ENCODE peak calls at places on chromosomes 16 and 17, in ten cellular contexts. Z is BE2C, L is heart right ventricle, X is choroid plexus epithelial cell, Y is fibroblast of lung, N is cardiac fibroblast, B is psoas muscle, Q is left lung, D is HFF-Myc, F is thyroid gland. I is an unnamed sample.

GRCh38 chr16:53506254-53506653 is 3.2 kb upstream of the AKTIP start:
- DNase-seq in B (no peak), Y (no peak), L (no peak), D (no peak), N (no peak), X (no peak), F (no peak), Q (no peak), Z (no peak), I (no peak)

GRCh38 chr16:76052725-76053124 is 224.5 kb upstream of the CNTNAP4 start:
- DNase-seq in Y (no peak), F (no peak), L (no peak), B (no peak), X (no peak), N (no peak), D (no peak), Q (no peak), Z (no peak), I (no peak)

GRCh38 chr17:80175411-80175810 is 5.6 kb downstream of the CARD14 start:
- DNase-seq in D (no peak), X (no peak), Q (no peak), N (peak; percentile 36), Z (no peak), F (no peak), L (no peak), Y (peak; percentile 16), B (no peak), I (peak; percentile 23)

GRCh38 chr17:21452377-21453143 is 76.4 kb downstream of the KCNJ12 start:
- DNase-seq in X (peak; percentile 89), Z (no peak), Y (peak; percentile 68), F (peak; percentile 56), Q (peak; percentile 62), N (peak; percentile 84), L (peak; percentile 40), B (peak; percentile 74), D (peak; percentile 43), I (peak; percentile 73)

GRCh38 chr16:12120331-12120981 is 143.9 kb downstream of the SNX29 start:
- DNase-seq in N (peak; percentile 74), X (peak; percentile 72), Y (peak; percentile 70), Q (no peak), F (no peak), Z (peak; percentile 76), B (no peak), L (no peak), D (no peak), I (peak; percentile 88)

GRCh38 chr17:51346218-51346982 is 86.1 kb downstream of the UTP18 start:
- DNase-seq in Z (no peak), Y (no peak), F (no peak), L (no peak), N (no peak), Q (no peak), X (no peak), B (no peak), D (no peak), I (no peak)

GRCh38 chr17:46020023-46020735 is 21.1 kb downstream of the STH start:
- DNase-seq in F (no peak), B (no peak), L (no peak), N (no peak), Z (no peak), Q (no peak), Y (no peak), D (no peak), X (no peak), I (no peak)

GRCh38 chr16:56478228-56479049 is 27.1 kb downstream of the OGFOD1 start:
- DNase-seq in D (no peak), F (no peak), Z (no peak), Y (no peak), N (no peak), B (no peak), X (peak; percentile 34), Q (no peak), L (no peak), I (peak; percentile 42)

GRCh38 chr16:166375-167116 is 768 bp downstream of the HBM start:
- DNase-seq in Y (no peak), D (no peak), Q (no peak), X (no peak), L (no peak), Z (no peak), F (no peak), N (no peak), B (no peak), I (no peak)

GRCh38 chr17:77281904-77282367 is 141.2 kb downstream of the SEC14L1 start:
- DNase-seq in Z (no peak), N (peak; percentile 57), Q (no peak), L (no peak), D (no peak), X (no peak), F (peak; percentile 41), Y (no peak), B (no peak), I (no peak)

GRCh38 chr17:77280304-77280910 is 139.6 kb downstream of the SEC14L1 start:
- DNase-seq in N (peak; percentile 89), D (no peak), Y (peak; percentile 88), X (no peak), Z (no peak), Q (no peak), F (no peak), B (no peak), L (no peak), I (peak; percentile 95)

GRCh38 chr17:77282524-77283515 is 142.1 kb downstream of the SEC14L1 start:
- DNase-seq in B (no peak), N (peak; percentile 88), L (no peak), Y (peak; percentile 82), Q (peak; percentile 71), F (peak; percentile 80), X (no peak), D (no peak), Z (peak; percentile 54), I (no peak)

GRCh38 chr17:77281024-77281903 is 140.5 kb downstream of the SEC14L1 start:
- DNase-seq in Y (peak; percentile 45), X (no peak), N (peak; percentile 65), L (peak; percentile 39), Z (peak; percentile 75), F (peak; percentile 69), B (peak; percentile 72), D (no peak), Q (peak; percentile 57), I (peak; percentile 60)

DNA sequence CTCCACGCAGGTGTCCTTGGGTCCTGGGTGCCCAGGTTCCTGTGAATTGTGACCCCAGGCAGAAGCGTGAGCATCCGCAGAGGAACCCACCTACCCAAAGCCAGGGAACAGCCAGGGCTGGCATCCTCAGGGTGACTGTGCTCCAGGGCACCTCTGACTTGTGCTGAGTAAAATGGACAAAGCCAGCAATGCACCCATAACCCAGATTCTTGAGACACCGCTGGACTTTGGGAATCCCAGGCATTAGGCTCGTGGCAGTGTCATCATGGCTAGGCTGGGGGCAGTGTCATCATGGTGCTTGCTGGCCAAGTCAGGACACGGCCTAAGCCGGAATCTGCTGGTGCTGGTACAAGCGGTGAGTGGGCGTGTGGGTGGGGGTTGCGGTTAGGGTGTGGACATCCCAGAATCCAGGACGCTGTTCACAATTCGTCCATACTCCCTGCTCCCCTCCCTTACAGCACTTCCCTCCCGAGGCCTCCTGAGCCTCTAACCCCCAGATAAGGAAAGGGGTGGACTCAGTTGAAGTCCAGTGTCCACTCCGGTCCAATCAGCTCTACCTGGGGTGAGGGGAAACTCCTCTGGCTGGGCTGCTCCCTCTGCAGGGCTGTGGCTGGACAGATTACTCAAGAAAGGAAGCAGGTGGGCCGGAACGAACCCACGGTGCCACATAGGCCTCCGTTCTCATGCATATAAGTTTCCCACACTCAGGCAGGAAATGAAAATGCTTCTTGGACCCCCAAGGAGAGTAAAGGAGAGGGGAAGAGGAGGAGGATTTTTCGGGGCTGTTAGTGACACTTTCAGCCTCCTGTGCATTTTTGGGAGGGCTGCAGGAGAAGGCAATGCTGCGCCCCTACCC is 138.9 kb downstream of the SEC14L1 start:
- DNase-seq in Q (peak; percentile 75), L (no peak), Y (peak; percentile 86), F (no peak), Z (no peak), X (no peak), D (no peak), N (peak; percentile 95), B (no peak), I (peak; percentile 97)
- H3K4me3 ChIP-seq in Q (no peak overlapping the region), L (no peak overlapping the region), Y (no peak overlapping the region), F (no peak overlapping the region), Z (no peak overlapping the region), X (no peak overlapping the region), D (no peak overlapping the region), N (no peak overlapping the region), B (no peak overlapping the region), I (peak overlapping the region; percentile 57)

GRCh38 chr17:18990331-18990730 is 14.2 kb downstream of the FAM83G start:
- DNase-seq in Q (no peak), Y (no peak), D (no peak), N (no peak), L (no peak), Z (no peak), X (no peak), B (no peak), F (no peak), I (no peak)
- TF ChIP-seq CTCF in Q (no peak), Y (no peak), D (no peak), N (no peak), L (no peak), Z (no peak), X (no peak), B (no peak), F (no peak), I (no peak)

GRCh38 chr17:28646039-28646754 is 1.2 kb upstream of the BLTP2 start:
- DNase-seq in N (no peak), X (no peak), Z (no peak), Q (no peak), L (no peak), F (no peak), B (no peak), Y (no peak), D (no peak), I (no peak)
- H3K4me3 ChIP-seq in N (no peak overlapping the region), X (peak overlapping the region; percentile 13), Z (no peak overlapping the region), Q (no peak overlapping the region), L (peak overlapping the region; percentile 93), F (no peak overlapping the region), B (peak overlapping the region; percentile 87), Y (no peak overlapping the region), D (no peak overlapping the region), I (no peak overlapping the region)

GRCh38 chr17:42519546-42520444 is 16.2 kb upstream of the NAGLU start:
- DNase-seq in Z (no peak), N (peak; percentile 99), F (peak; percentile 95), B (peak; percentile 93), X (peak; percentile 99), Y (peak; percentile 99), L (peak; percentile 85), D (peak; percentile 99), Q (peak; percentile 91), I (peak; percentile 98)

GRCh38 chr17:42517516-42517915 is 18.5 kb upstream of the NAGLU start:
- DNase-seq in L (peak; percentile 89), Q (peak; percentile 89), F (peak; percentile 78), B (peak; percentile 91), Z (peak; percentile 85), D (peak; percentile 80), N (peak; percentile 97), Y (peak; percentile 89), X (peak; percentile 91), I (peak; percentile 90)

GRCh38 chr17:42520540-42520951 is 15.5 kb upstream of the NAGLU start:
- DNase-seq in Z (peak; percentile 59), L (no peak), N (no peak), D (no peak), Q (no peak), Y (no peak), X (no peak), B (no peak), F (no peak), I (no peak)

GRCh38 chr17:42518755-42519545 is 17.1 kb upstream of the NAGLU start:
- DNase-seq in B (no peak), Y (peak; percentile 55), D (no peak), N (peak; percentile 85), Q (no peak), L (peak; percentile 55), F (no peak), X (peak; percentile 36), Z (peak; percentile 42), I (peak; percentile 50)

GRCh38 chr17:42518046-42518754 is 17.8 kb upstream of the NAGLU start:
- DNase-seq in B (peak; percentile 90), Q (peak; percentile 81), F (peak; percentile 61), N (peak; percentile 98), Y (peak; percentile 97), X (peak; percentile 91), D (peak; percentile 95), Z (no peak), L (peak; percentile 64), I (peak; percentile 96)
- TF ChIP-seq CTCF in B (no peak), Q (no peak), F (no peak), N (no peak), Y (no peak), X (no peak), D (no peak), Z (no peak), L (no peak), I (no peak)